ENCODE peak calls at places on chromosomes 13 and 19, in seven cellular contexts. H is adrenal gland, V is heart left ventricle, S is uterus, X is ovary, L is tibial nerve, E is A549. B is an unnamed sample.

GRCh38 chr13:42412812-42413795 is 141.2 kb downstream of the AKAP11 start:
- DNase-seq in V (no peak), L (no peak), X (no peak), S (no peak), H (no peak), E (no peak), B (no peak)

GRCh38 chr19:37074819-37075362 is 3.3 kb upstream of the ZNF420 start:
- DNase-seq in V (no peak), H (no peak), L (no peak), E (no peak), X (no peak), S (no peak), B (no peak)

GRCh38 chr19:3171894-3172679 is 6.5 kb upstream of the S1PR4 start:
- DNase-seq in S (no peak), X (no peak), H (no peak), E (no peak), L (no peak), V (no peak), B (no peak)

GRCh38 chr19:44668985-44669764 is 2.1 kb upstream of the CEACAM19 start:
- DNase-seq in V (no peak), X (no peak), S (no peak), L (no peak), E (no peak), H (no peak), B (no peak)

GRCh38 chr13:107192289-107192688 is 624.4 kb upstream of the ARGLU1 start:
- DNase-seq in L (no peak), E (no peak), S (no peak), V (no peak), X (no peak), H (no peak), B (no peak)

GRCh38 chr13:107715496-107715895 is 499.8 kb downstream of the LIG4 start:
- DNase-seq in H (no peak), E (no peak), S (no peak), L (no peak), V (no peak), X (no peak), B (no peak)

GRCh38 chr13:106349080-106349841 is 186.2 kb downstream of the EFNB2 start:
- DNase-seq in S (no peak), V (no peak), E (no peak), X (no peak), H (no peak), L (no peak), B (no peak)

GRCh38 chr13:39364797-39365468 is 238.1 kb downstream of the LHFPL6 start:
- DNase-seq in S (no peak), H (no peak), V (no peak), L (no peak), E (no peak), X (no peak), B (no peak)

GRCh38 chr19:46229442-46229841 is at the start of gene IGFL1:
- DNase-seq in X (no peak), V (no peak), S (no peak), L (no peak), H (no peak), E (no peak), B (no peak)

GRCh38 chr13:86870388-86870966 is 800.7 kb upstream of the SLITRK5 start:
- DNase-seq in S (no peak), X (no peak), L (no peak), E (peak; percentile 1), H (no peak), V (no peak), B (no peak)

GRCh38 chr13:40026174-40026585 is 370.7 kb downstream of the COG6 start:
- DNase-seq in S (no peak), X (no peak), E (no peak), H (no peak), L (no peak), V (no peak), B (no peak)

GRCh38 chr19:1526979-1527649 is 3.2 kb downstream of the PLK5 start:
- DNase-seq in V (no peak), H (no peak), L (no peak), S (no peak), X (no peak), E (no peak), B (no peak)

GRCh38 chr13:36820222-36820621 is 1.2 kb downstream of the RFXAP start:
- DNase-seq in E (no peak), X (no peak), S (no peak), V (no peak), L (no peak), H (no peak), B (no peak)

GRCh38 chr19:45908956-45909355 is 5.6 kb downstream of the NANOS2 start:
- DNase-seq in H (no peak), L (no peak), V (no peak), S (no peak), X (no peak), E (no peak), B (no peak)

GRCh38 chr13:27775943-27776342 is 16.3 kb upstream of the GSX1 start:
- DNase-seq in S (no peak), E (no peak), X (no peak), V (no peak), L (no peak), H (no peak), B (no peak)

GRCh38 chr19:13850910-13851753 is 25.8 kb upstream of the NANOS3 start:
- DNase-seq in S (peak; percentile 92), L (peak; percentile 80), X (peak; percentile 89), V (peak; percentile 86), E (peak; percentile 95), H (peak; percentile 93), B (peak; percentile 85)

GRCh38 chr19:8306235-8307054 is 1.7 kb downstream of the CD320 start:
- DNase-seq in X (peak; percentile 28), L (peak; percentile 4), H (no peak), V (peak; percentile 20), E (no peak), S (peak; percentile 13), B (peak; percentile 11)

GRCh38 chr13:24071423-24072075 is 89.0 kb upstream of the SPATA13 start:
- DNase-seq in S (no peak), V (no peak), H (no peak), X (no peak), L (no peak), E (no peak), B (no peak)

GRCh38 chr19:29927944-29928669 is 13.9 kb upstream of the URI1 start:
- DNase-seq in X (no peak), E (no peak), S (no peak), H (peak; percentile 28), V (no peak), L (no peak), B (no peak)

GRCh38 chr13:112905086-112905485 is 63.9 kb upstream of the MCF2L start:
- DNase-seq in L (no peak), H (no peak), X (no peak), V (no peak), S (no peak), E (no peak), B (no peak)

GRCh38 chr19:5434970-5435641 is 20.1 kb upstream of the ZNRF4 start:
- DNase-seq in H (peak; percentile 80), S (no peak), X (no peak), L (no peak), V (no peak), E (peak; percentile 74), B (no peak)

GRCh38 chr19:7595466-7596133 is at the start of gene CAMSAP3:
- DNase-seq in E (no peak), X (no peak), V (no peak), S (no peak), L (no peak), H (peak; percentile 28), B (no peak)

GRCh38 chr19:11556634-11557420 is 2.2 kb downstream of the ELOF1 start:
- DNase-seq in E (no peak), S (no peak), L (no peak), X (no peak), V (no peak), H (no peak), B (no peak)

DNA sequence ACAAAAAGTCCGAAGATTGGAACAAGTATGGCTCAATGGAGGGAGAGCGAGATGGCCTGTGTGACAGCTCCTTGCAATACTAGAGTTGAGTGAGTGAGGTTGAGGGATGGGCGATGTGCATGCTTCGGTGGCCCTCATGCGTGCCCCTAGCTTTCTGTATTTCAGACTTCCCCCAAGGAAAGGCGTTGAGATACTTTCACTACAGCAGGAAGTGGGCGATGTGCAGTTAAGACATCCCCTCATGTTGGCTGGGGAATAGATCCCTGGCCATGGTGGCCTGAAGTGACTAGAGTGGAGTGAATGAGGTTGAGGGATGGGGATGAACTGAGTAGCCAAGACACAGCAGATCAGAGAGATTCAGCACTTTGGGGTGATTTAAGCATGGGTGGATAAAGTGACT is 633.9 kb upstream of the GPC6 start:
- DNase-seq in V (no peak), E (no peak), X (no peak), H (no peak), S (no peak), L (no peak), B (no peak)
- H3K27ac ChIP-seq in V (no peak overlapping the region), E (no peak overlapping the region), X (no peak overlapping the region), H (no peak overlapping the region), S (no peak overlapping the region), L (no peak overlapping the region), B (no peak overlapping the region)

DNA sequence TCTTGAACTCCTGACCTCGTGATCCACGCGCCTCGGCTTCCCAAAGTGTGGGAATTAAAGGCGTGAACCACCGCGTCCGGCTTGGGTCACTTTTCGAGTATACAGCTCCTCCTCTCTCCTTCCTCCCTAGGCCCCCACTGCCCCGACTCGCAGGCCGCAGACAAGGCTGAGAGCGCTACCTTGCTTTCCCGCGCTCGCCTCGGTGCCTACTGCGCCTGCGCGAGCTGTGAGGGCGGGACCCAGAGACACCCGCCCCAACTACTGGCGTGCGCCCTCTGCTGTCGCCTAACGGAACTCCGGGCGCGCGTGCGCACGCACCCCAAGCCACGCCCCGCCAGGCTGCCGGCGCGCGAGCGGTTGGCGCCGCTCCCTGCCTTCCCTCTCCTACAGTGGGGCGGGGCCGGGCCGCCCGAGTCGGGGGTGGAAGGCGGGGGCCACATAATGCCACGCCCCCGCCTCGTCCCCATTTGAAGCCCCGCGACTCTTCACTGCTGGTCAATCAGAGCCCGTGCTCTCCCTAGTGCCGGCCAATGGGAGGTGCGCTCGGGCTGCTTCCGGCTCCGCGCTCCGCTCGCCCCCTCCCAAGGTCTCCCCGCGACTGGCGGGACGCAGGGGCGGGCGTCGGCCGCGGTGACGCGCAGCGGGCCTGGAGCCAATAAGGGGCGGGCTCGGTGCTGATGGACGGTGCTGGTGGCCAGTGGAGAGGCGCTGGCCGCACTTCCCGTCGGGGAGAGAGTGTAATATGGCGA is at the start of gene RAB8A:
- DNase-seq in H (peak; percentile 99), X (peak; percentile 100), V (peak; percentile 99), S (peak; percentile 100), L (peak; percentile 98), E (peak; percentile 98), B (peak; percentile 99)
- TF ChIP-seq POLR2A in H (no peak), X (peak; percentile 17), V (no peak), S (peak; percentile 47), L (no peak), E (peak; percentile 50), B (no peak)

GRCh38 chr19:10521461-10522216 is 4.4 kb upstream of the S1PR5 start:
- DNase-seq in E (no peak), S (no peak), X (no peak), L (no peak), V (no peak), H (no peak), B (no peak)
- H3K27ac ChIP-seq in E (no peak overlapping the region), S (no peak overlapping the region), X (no peak overlapping the region), L (no peak overlapping the region), V (no peak overlapping the region), H (no peak overlapping the region), B (no peak overlapping the region)

DNA sequence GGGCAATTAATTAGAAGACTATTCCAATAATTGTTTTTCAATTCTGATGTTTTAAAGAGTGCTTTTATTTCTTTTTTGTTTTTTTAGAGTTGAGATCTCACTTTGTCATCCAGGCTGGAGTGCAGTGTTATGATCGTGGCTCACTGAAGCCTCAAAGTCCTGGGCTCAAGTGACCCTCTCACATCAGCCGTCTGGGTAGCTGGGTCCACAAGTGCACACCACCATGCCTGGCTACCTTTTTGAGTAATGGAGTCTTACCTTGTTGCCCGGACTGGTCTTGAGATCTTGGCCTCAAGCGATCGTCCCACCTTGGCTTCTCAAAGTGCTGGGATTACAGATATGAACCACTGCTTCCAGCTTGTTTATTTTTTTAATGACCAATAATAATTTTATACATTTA is 207.8 kb downstream of the NDFIP2 start:
- DNase-seq in L (no peak), V (no peak), X (no peak), H (no peak), S (no peak), E (no peak), B (no peak)
- TF ChIP-seq POLR2A in L (no peak), V (no peak), X (no peak), H (no peak), S (no peak), E (no peak), B (no peak)

B was measured in gastrocnemius medialis.